ENCODE peak calls at places on chromosome 14, in seven cellular contexts. D, L, V, C, J, B and T are unnamed samples.
A peak's percentile ranks its signal among the peaks of the same experiment; 100 is the strongest.

GRCh38 chr14:57816568-57817284 is 49.2 kb downstream of the SLC35F4 start:
- DNase-seq in D (no peak), V (no peak), C (no peak), L (no peak), B (no peak), J (no peak), T (no peak)

GRCh38 chr14:50559990-50560928 is at the start of gene ATL1:
- DNase-seq in V (peak; percentile 86), C (peak; percentile 85), B (no peak), D (peak; percentile 90), J (peak; percentile 80), L (peak; percentile 53), T (peak; percentile 92)

GRCh38 chr14:68526420-68527105 is 266.3 kb downstream of the ZFP36L1 start:
- DNase-seq in D (peak; percentile 86), V (no peak), B (no peak), J (no peak), C (no peak), L (no peak), T (peak; percentile 81)

GRCh38 chr14:85587152-85587697 is 57.3 kb downstream of the FLRT2 start:
- DNase-seq in B (no peak), D (no peak), L (no peak), V (no peak), C (no peak), J (no peak), T (no peak)

GRCh38 chr14:68268197-68268596 is 448.6 kb downstream of the RAD51B start:
- DNase-seq in C (no peak), J (no peak), L (no peak), V (no peak), B (no peak), D (no peak), T (no peak)

GRCh38 chr14:104446611-104447010 is 133.0 kb upstream of the C14orf180 start:
- DNase-seq in C (no peak), J (no peak), D (no peak), L (no peak), B (no peak), V (no peak), T (no peak)

GRCh38 chr14:58873228-58873953 is 235.6 kb downstream of the DACT1 start:
- DNase-seq in V (no peak), L (no peak), B (no peak), D (no peak), J (peak; percentile 18), C (no peak), T (no peak)

GRCh38 chr14:37864128-37864527 is 268.7 kb downstream of the TTC6 start:
- DNase-seq in J (no peak), D (no peak), C (no peak), V (no peak), L (no peak), B (no peak), T (no peak)